ENCODE peak calls at places on chromosomes 6 and 20, in six cellular contexts. M is fibroblast of lung, I is GM10248, C is AG09309, V is fibroblast of pulmonary artery, X is psoas muscle. E is an unnamed sample.
A peak's percentile ranks its signal among the peaks of the same experiment; 100 is the strongest.

GRCh38 chr20:39264506-39265172 is 302.5 kb downstream of the DHX35 start:
- DNase-seq in I (peak; percentile 56), M (peak; percentile 74), V (peak; percentile 79), C (peak; percentile 28), X (peak; percentile 74), E (peak; percentile 67)

GRCh38 chr6:156700440-156701057 is 76.6 kb upstream of the ARID1B start:
- DNase-seq in C (no peak), M (no peak), X (no peak), V (no peak), I (no peak), E (peak; percentile 35)

GRCh38 chr6:150068786-150069648 is at the start of gene ULBP3:
- DNase-seq in C (peak; percentile 65), X (peak; percentile 94), V (peak; percentile 95), I (peak; percentile 83), M (peak; percentile 91), E (peak; percentile 93)

GRCh38 chr20:59673288-59673997 is 69.1 kb downstream of the PHACTR3 start:
- DNase-seq in V (no peak), M (no peak), X (no peak), C (no peak), I (no peak), E (no peak)

GRCh38 chr6:134170844-134171243 is 118.4 kb upstream of the SLC2A12 start:
- DNase-seq in I (no peak), C (no peak), M (peak; percentile 20), V (peak; percentile 68), X (peak; percentile 61), E (peak; percentile 44)

GRCh38 chr6:89071036-89071435 is 9.5 kb upstream of the PNRC1 start:
- DNase-seq in X (no peak), V (no peak), I (no peak), C (no peak), M (no peak), E (no peak)

GRCh38 chr6:79997728-79998127 is 6.7 kb upstream of the TTK start:
- DNase-seq in X (no peak), M (no peak), C (no peak), I (no peak), V (no peak), E (no peak)

GRCh38 chr20:14199111-14199510 is 138.3 kb downstream of the FLRT3 start:
- DNase-seq in X (no peak), V (peak; percentile 3), M (no peak), C (no peak), I (no peak), E (no peak)

DNA sequence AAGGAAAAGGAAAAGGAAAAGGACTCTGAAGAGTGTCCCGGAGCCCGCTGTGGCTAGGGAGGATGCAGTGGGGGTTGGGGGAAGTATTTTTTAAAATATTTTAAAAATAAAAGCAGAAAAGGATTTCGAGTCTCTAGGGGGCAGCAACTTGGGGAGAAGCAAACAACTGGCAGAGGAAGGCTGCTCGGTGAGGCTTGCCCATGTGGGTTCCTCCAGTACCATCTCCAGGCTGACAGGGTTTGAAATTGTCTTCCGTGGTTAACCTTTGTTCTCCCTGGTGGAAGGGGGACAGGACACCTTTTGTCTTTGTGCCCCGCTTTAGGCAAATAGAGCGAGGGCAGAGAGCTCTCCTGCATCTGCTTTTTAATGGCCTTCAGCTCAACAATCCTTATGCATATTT is 60.4 kb upstream of the SNX9 start:
- DNase-seq in C (no peak), I (no peak), M (peak; percentile 29), V (peak; percentile 21), X (no peak), E (no peak)
- TF ChIP-seq CTCF in C (peak; percentile 21), I (no peak), M (peak; percentile 24), V (peak; percentile 4), X (no peak), E (peak; percentile 18)

GRCh38 chr6:131825946-131826345 is 18.1 kb downstream of the ENPP1 start:
- DNase-seq in I (no peak), V (peak; percentile 2), C (no peak), X (no peak), M (no peak), E (no peak)
- TF ChIP-seq CTCF in I (no peak), V (no peak), C (no peak), X (no peak), M (no peak), E (no peak)

GRCh38 chr6:170292778-170293164 is 1.9 kb upstream of the DLL1 start:
- DNase-seq in M (peak; percentile 36), I (no peak), V (no peak), C (no peak), X (no peak), E (no peak)

GRCh38 chr6:170292111-170292777 is 1.4 kb upstream of the DLL1 start:
- DNase-seq in X (no peak), M (no peak), V (no peak), I (no peak), C (no peak), E (no peak)

GRCh38 chr6:170289971-170290305 is 940 bp downstream of the DLL1 start:
- DNase-seq in X (no peak), I (no peak), V (no peak), M (no peak), C (no peak), E (no peak)

GRCh38 chr6:170290306-170291128 is at the start of gene DLL1:
- DNase-seq in M (no peak), C (no peak), V (peak; percentile 37), I (peak; percentile 43), X (peak; percentile 75), E (peak; percentile 29)

GRCh38 chr6:170291271-170292110 is 613 bp upstream of the DLL1 start:
- DNase-seq in V (no peak), M (no peak), C (no peak), I (peak; percentile 61), X (peak; percentile 75), E (no peak)
- TF ChIP-seq CTCF in V (no peak), M (no peak), C (no peak), I (peak; percentile 28), X (no peak), E (no peak)

GRCh38 chr6:33091957-33092356 is 16.2 kb downstream of the HLA-DPB1 start:
- DNase-seq in X (no peak), I (peak; percentile 66), M (no peak), C (no peak), V (no peak), E (no peak)
- TF ChIP-seq CTCF in X (peak; percentile 30), I (peak; percentile 74), M (peak; percentile 37), C (peak; percentile 38), V (peak; percentile 45), E (peak; percentile 35)

DNA sequence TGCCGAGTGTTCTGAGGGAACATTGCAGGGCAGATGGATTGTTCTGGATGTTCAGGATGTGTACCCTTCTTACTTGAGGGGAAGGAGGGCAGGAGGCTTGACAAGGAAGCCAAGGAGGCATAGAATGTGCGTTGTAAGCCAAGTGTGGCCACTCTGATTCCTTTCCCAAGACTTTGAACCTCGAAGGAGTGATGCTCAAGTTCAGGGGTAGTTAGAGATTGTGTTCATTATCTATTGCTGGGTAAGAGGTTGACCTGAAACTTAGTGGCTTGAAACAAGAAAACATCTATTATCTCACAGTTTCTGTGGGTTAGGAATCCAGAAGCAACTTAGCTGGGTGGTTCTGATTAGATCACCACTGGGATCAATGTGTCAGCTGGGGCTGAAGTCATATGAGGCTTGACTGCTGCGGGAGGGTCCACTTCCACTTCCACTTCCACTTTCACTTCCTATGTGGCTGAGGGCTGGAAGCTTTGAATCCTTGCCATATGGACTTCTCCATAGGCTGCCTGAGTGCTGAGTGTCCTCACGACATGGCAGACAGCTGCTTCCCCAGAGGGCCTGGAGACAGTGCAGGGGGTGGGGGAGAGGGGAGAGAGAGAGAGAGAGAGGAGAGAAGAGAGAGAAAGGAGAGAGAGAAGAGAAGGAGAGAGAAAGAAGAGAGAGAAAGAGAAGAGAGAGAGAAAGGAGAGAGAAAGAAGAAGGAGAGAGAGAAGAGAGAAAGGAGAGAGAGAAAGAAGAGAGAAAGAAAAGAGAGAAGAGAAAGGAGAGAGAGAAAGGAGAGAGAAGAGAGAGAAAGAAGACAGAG is 6.9 kb upstream of the CD40 start:
- DNase-seq in M (peak; percentile 44), V (no peak), C (no peak), X (no peak), I (peak; percentile 58), E (no peak)
- TF ChIP-seq CTCF in M (no peak), V (no peak), C (no peak), X (no peak), I (no peak), E (no peak)

GRCh38 chr6:10513544-10513943 is 7.6 kb upstream of the GCNT2 start:
- DNase-seq in V (no peak), C (no peak), I (no peak), M (no peak), X (no peak), E (no peak)

GRCh38 chr6:10511477-10511876 is 9.7 kb upstream of the GCNT2 start:
- DNase-seq in I (no peak), V (no peak), X (no peak), C (no peak), M (no peak), E (no peak)

GRCh38 chr6:10507715-10508114 is 13.4 kb upstream of the GCNT2 start:
- DNase-seq in C (no peak), I (no peak), M (no peak), X (no peak), V (no peak), E (no peak)

GRCh38 chr6:10514049-10514780 is 6.9 kb upstream of the GCNT2 start:
- DNase-seq in C (no peak), V (no peak), I (no peak), X (no peak), M (no peak), E (no peak)

GRCh38 chr6:10510592-10511367 is 10.4 kb upstream of the GCNT2 start:
- DNase-seq in M (peak; percentile 63), C (no peak), X (peak; percentile 70), V (peak; percentile 25), I (peak; percentile 77), E (peak; percentile 51)
- TF ChIP-seq CTCF in M (peak; percentile 78), C (peak; percentile 75), X (peak; percentile 53), V (peak; percentile 44), I (peak; percentile 65), E (peak; percentile 74)

GRCh38 chr20:1802385-1803215 is 92.6 kb upstream of the SIRPA start:
- DNase-seq in I (peak; percentile 70), M (peak; percentile 70), X (peak; percentile 82), V (peak; percentile 71), C (no peak), E (peak; percentile 70)

GRCh38 chr20:1801551-1801950 is 93.7 kb upstream of the SIRPA start:
- DNase-seq in X (no peak), V (no peak), C (no peak), I (no peak), M (no peak), E (no peak)

GRCh38 chr20:1800180-1800579 is 95.0 kb upstream of the SIRPA start:
- DNase-seq in M (no peak), X (no peak), V (no peak), I (no peak), C (no peak), E (no peak)

GRCh38 chr20:1798982-1799381 is 96.2 kb upstream of the SIRPA start:
- DNase-seq in X (no peak), I (no peak), V (no peak), C (no peak), M (no peak), E (no peak)

DNA sequence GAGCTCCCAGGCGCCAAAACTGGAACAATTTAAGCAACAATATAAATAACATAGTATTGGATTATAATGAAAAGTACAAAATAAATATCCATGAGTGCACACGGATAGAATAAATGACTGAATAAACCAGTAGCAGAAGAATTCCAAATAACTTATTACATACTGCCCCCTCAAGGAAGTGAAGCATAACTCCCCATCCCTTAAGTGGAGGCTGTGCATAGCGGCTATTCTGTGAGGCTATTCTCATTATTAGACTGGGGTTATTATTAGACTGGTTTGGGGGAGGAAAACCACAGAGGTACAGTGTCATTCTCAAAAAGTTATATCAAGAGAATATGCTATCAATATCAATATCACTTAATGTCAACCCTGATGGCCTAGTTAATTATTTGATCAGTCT is 94.4 kb upstream of the SIRPA start:
- DNase-seq in X (no peak), M (peak; percentile 65), V (peak; percentile 61), C (no peak), I (no peak), E (peak; percentile 37)
- TF ChIP-seq CTCF in X (peak; percentile 4), M (peak; percentile 59), V (peak; percentile 63), C (peak; percentile 47), I (peak; percentile 41), E (peak; percentile 59)

GRCh38 chr6:30901436-30901835 is 6.6 kb upstream of the GTF2H4 start:
- DNase-seq in I (no peak), X (no peak), C (no peak), M (no peak), V (no peak), E (no peak)
- TF ChIP-seq CTCF in I (no peak), X (no peak), C (no peak), M (no peak), V (no peak), E (no peak)